ENCODE peak calls at places on chromosomes 11 and 22, in five cellular contexts. K is HCT116, P is K562, V is SK-N-SH, R is H1. O is an unnamed sample.

GRCh38 chr22:50027639-50028537 is 15.3 kb upstream of the IL17REL start:
- DNase-seq in K (no peak), P (no peak), V (peak), R (no peak), O (peak)

GRCh38 chr11:8690374-8691342 is 8.1 kb downstream of the RPL27A start:
- DNase-seq in K (no peak), P (no peak), V (no peak), R (no peak), O (no peak)

GRCh38 chr11:1219836-1220810 is 2.7 kb upstream of the MUC5B start:
- DNase-seq in K (no peak), P (no peak), V (peak), R (no peak), O (no peak)

GRCh38 chr11:48138222-48138621 is 78.4 kb upstream of the OR4B1 start:
- DNase-seq in K (no peak), P (no peak), V (no peak), R (no peak), O (no peak)

GRCh38 chr22:22721681-22722309 is 77.4 kb downstream of the GGTLC2 start:
- DNase-seq in K (no peak), P (peak), V (no peak), R (no peak), O (no peak)

GRCh38 chr11:67312187-67313021 is 9.1 kb downstream of the SSH3 start:
- DNase-seq in K (no peak), P (peak), V (peak), R (no peak), O (peak)

GRCh38 chr22:38925571-38926041 is 31.8 kb upstream of the APOBEC3A start:
- DNase-seq in K (no peak), P (no peak), V (no peak), R (no peak), O (no peak)

GRCh38 chr11:122902951-122903350 is 20.4 kb downstream of the JHY start:
- DNase-seq in K (no peak), P (no peak), V (no peak), R (no peak), O (no peak)

GRCh38 chr11:35649984-35650383 is 12.6 kb upstream of the TRIM44 start:
- DNase-seq in K (no peak), P (no peak), V (no peak), R (no peak), O (no peak)

GRCh38 chr11:7671807-7672206 is 1.5 kb downstream of the CYB5R2 start:
- DNase-seq in K (no peak), P (no peak), V (no peak), R (no peak), O (no peak)

GRCh38 chr22:35739642-35740041 is 22.0 kb downstream of the APOL5 start:
- DNase-seq in K (no peak), P (no peak), V (no peak), R (no peak), O (peak)

GRCh38 chr11:71997594-71997993 is 1.1 kb upstream of the IL18BP start:
- DNase-seq in K (no peak), P (no peak), V (no peak), R (no peak), O (no peak)

GRCh38 chr22:44281706-44282637 is 30.8 kb downstream of the SHISAL1 start:
- DNase-seq in K (no peak), P (no peak), V (no peak), R (no peak), O (no peak)

GRCh38 chr22:46293591-46294260 is 2.9 kb upstream of the GTSE1 start:
- DNase-seq in K (no peak), P (no peak), V (no peak), R (no peak), O (no peak)

GRCh38 chr11:78564037-78564888 is 10.4 kb downstream of the NARS2 start:
- DNase-seq in K (peak), P (peak), V (peak), R (no peak), O (peak)

GRCh38 chr22:50469377-50470305 is 5.2 kb downstream of the SBF1 start:
- DNase-seq in K (peak), P (peak), V (no peak), R (peak), O (no peak)

GRCh38 chr11:104691129-104691528 is 207.1 kb downstream of the CASP12 start:
- DNase-seq in K (no peak), P (no peak), V (no peak), R (no peak), O (no peak)

GRCh38 chr11:123561046-123561781 is 93.2 kb downstream of the SCN3B start:
- DNase-seq in K (no peak), P (peak), V (peak), R (no peak), O (peak)

GRCh38 chr11:30585067-30585891 is 874 bp downstream of the MPPED2 start:
- DNase-seq in K (no peak), P (no peak), V (peak), R (no peak), O (peak)

GRCh38 chr11:8325905-8326304 is 62.2 kb upstream of the LMO1 start:
- DNase-seq in K (no peak), P (no peak), V (no peak), R (no peak), O (no peak)

GRCh38 chr11:73070653-73071052 is 71.5 kb downstream of the FCHSD2 start:
- DNase-seq in K (no peak), P (no peak), V (no peak), R (no peak), O (no peak)

GRCh38 chr22:37552560-37553163 is 7.6 kb upstream of the CDC42EP1 start:
- DNase-seq in K (no peak), P (peak), V (peak), R (no peak), O (no peak)

GRCh38 chr11:20881328-20882079 is 212.1 kb downstream of the NELL1 start:
- DNase-seq in K (no peak), P (no peak), V (no peak), R (no peak), O (no peak)

GRCh38 chr11:6022954-6023353 is 7.6 kb downstream of the OR56A1 start:
- DNase-seq in K (peak), P (peak), V (no peak), R (no peak), O (peak)

GRCh38 chr11:72369786-72370185 is 64.5 kb downstream of the CLPB start:
- DNase-seq in K (no peak), P (no peak), V (peak), R (no peak), O (no peak)

GRCh38 chr11:47524200-47524874 is 28.6 kb downstream of the CELF1 start:
- DNase-seq in K (no peak), P (peak), V (peak), R (no peak), O (peak)

GRCh38 chr22:18955696-18956095 is 19.6 kb upstream of the PRODH start:
- DNase-seq in K (no peak), P (no peak), V (no peak), R (no peak), O (no peak)

GRCh38 chr11:384511-384910 is 9.5 kb upstream of the PKP3 start:
- DNase-seq in K (no peak), P (no peak), V (no peak), R (no peak), O (no peak)

GRCh38 chr22:25039754-25040153 is 87.2 kb downstream of the KIAA1671 start:
- DNase-seq in K (no peak), P (no peak), V (no peak), R (no peak), O (no peak)

GRCh38 chr22:25038771-25039170 is 86.3 kb downstream of the KIAA1671 start:
- DNase-seq in K (no peak), P (no peak), V (no peak), R (no peak), O (no peak)

GRCh38 chr22:25035715-25036114 is 83.2 kb downstream of the KIAA1671 start:
- DNase-seq in K (no peak), P (no peak), V (no peak), R (no peak), O (no peak)

GRCh38 chr22:25038239-25038638 is 85.7 kb downstream of the KIAA1671 start:
- DNase-seq in K (no peak), P (no peak), V (no peak), R (no peak), O (no peak)

GRCh38 chr22:25039255-25039654 is 86.7 kb downstream of the KIAA1671 start:
- DNase-seq in K (no peak), P (no peak), V (no peak), R (no peak), O (no peak)
- TF ChIP-seq JUND in K (no peak), P (no peak), V (no peak), R (no peak), O (no peak)

DNA sequence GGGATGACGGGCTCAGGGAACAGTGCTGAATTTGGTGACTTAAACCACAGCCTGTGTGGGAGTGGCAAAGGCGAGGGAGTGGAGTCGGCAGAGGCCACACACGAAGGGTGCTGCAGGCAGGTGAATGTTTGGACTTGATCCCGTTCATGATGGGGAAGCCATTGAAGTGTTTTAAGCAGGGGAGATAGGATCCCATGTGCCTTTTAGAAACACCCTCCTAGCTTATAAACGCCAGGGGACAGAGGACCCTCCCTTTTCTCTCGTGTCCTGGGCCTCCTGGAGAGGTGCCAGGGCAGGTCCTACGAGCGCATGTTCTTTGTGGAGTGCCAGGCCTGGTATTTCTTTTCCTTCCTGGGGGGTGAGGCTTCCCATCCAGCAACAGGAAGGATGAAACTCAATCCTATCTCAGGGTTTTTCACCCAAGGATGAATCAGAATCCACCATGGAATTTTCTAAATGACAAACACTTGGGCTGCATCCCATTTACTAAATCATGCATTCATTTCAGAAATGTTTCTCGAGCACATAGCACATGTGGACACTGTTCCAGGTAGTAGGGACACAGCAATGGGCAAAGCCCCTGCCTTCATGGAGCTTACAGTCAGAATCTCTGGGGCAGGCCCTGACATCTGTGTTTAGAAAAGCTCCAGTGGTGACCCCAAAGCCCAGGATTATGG is 59.6 kb downstream of the CHRDL2 start:
- DNase-seq in K (no peak), P (no peak), V (no peak), R (no peak), O (no peak)
- TF ChIP-seq JUND in K (no peak), P (no peak), V (peak), R (no peak), O (no peak)

DNA sequence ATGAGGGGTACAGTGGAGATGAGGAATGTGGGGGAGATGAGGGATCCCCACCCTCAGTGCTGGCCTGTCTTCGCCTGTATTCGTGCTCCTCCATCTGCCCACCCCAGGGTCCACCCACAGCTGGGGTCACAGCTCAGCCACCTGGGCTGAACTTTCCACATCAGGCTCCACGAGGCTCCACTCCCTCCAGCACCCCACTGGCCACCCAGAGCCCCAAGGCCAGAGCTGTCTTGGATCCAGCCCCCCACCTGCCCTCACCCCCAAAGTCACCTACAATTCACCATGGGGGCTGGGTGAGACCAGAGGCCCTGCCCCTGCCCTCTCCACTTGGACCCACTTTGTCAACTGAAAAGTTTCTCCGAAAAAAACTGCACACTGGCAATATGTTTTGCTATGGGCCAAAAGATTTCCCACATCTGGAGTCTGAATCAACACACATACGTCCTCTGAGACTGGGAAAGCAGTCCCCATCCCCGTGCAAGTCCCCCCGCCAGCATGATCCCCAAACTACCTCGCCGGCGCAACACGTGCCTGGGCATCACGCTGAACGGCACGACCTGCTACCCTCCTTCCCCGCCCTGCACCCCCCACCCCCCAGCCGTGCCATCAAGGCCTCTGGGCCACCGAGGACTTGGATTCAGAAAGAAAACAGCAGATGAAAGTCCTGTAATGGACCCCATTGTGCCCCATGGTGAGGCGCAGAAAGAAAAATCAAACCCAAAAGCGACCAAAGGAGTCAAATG is 16.7 kb upstream of the GAL start:
- DNase-seq in K (no peak), P (no peak), V (no peak), R (no peak), O (no peak)
- TF ChIP-seq JUND in K (no peak), P (no peak), V (no peak), R (no peak), O (no peak)

GRCh38 chr11:102251423-102251822 is 65.9 kb upstream of the BIRC3 start:
- DNase-seq in K (no peak), P (no peak), V (no peak), R (no peak), O (no peak)
- TF ChIP-seq JUND in K (no peak), P (no peak), V (no peak), R (no peak), O (no peak)

DNA sequence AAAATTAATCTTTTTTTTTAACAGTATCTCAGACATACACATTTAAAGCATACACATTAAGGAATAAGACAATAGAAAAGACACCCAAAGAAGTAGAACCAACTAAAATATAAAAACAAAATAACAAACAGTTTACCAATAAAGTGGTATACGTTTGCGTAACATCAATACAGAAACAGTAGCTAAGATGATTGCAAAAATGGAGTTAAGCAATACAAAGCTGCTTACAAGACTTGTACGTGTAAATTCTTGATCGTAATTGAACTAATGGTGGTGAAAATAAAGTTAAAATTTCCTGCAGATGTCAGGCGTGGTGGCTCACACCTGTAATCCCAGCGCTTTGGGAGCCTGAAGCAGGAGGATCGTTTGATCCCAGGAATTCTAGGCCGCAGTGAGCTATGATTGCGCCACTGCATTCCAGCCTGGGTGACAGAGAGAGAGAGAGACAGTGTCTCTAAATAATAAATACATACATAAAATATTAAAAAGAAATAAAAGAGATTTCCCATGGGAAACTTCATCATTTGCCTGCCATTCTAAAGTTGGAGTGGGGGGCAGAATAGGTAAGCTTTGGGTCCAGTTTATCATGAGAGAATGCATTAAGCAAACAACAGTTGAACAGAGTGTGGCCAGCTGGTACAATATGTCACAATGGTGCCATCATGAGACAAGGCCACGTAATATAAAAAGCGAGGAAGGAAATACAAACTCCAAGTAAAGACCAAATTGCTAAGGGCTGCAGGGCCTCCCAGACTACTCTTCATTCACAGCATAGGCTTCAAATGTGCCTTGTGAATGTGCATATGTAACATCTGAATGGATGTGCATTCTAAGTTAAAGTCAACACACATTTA is 38.9 kb upstream of the EED start:
- DNase-seq in K (no peak), P (no peak), V (no peak), R (no peak), O (no peak)
- TF ChIP-seq JUND in K (no peak), P (no peak), V (no peak), R (no peak), O (no peak)

GRCh38 chr11:43664295-43664694 is 16.2 kb upstream of the HSD17B12 start:
- DNase-seq in K (no peak), P (no peak), V (peak), R (no peak), O (no peak)
- TF ChIP-seq JUND in K (no peak), P (no peak), V (no peak), R (no peak), O (no peak)

DNA sequence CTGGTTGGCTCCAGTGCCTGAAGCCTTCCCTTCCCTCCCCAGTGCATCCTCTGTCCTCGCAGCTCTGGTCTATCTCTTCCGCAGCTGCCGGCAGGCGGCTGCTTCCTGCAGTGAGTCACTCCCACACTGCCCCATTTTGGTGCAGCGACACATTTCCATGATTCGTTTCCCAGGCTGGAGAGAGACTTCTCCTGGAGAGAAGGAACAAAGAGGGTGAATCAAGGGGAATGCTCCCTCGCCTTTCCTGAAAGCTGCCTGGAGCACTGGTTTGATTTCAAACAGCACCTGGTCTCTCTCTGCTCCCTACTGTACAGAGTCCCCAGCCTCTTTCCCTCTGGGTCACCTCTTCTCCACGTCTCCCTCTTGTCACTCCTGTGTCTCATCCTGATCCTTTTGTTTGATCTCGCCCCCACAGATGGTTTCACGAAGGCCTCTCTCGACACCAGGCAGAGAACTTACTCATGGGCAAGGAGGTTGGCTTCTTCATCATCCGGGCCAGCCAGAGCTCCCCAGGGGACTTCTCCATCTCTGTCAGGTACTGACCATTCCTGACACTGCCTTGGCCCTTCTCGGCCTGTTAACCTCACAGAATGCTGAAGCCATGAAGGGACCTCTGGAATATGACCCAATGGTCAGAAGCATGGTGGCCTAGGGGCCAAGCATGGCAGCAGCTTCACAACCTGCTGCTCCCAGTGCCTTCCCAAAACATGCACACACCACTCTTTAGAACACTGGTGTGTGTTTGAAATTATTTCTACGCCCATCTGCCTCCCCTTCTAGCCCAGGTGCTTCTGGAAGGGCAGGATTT is at the start of gene TMA7B:
- DNase-seq in K (no peak), P (peak), V (peak), R (no peak), O (no peak)
- TF ChIP-seq JUND in K (no peak), P (peak), V (no peak), R (peak), O (no peak)

DNA sequence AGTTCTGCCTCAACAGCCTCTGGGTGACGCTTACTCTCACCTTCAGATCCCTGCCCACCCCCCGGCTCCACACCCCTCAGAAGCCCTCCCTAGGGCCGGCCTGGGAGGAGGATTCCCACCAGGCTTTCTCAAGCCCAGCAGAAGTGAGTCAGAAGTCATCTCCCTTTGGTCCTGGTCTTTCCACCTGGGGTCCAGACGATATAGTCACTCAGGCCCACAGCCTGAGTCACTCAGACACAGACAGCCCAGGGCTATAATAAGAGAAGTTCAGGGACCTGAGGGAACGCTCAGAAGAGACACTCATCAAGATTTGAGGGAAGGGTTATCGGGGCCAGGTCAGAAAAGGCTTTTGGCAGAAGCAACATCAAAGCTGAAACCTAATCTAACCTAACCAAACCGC is 127.1 kb downstream of the SPATA19 start:
- DNase-seq in K (no peak), P (no peak), V (no peak), R (no peak), O (no peak)
- TF ChIP-seq JUND in K (no peak), P (no peak), V (no peak), R (no peak), O (no peak)

GRCh38 chr11:14390669-14391068 is 31.7 kb upstream of the RRAS2 start:
- DNase-seq in K (no peak), P (no peak), V (no peak), R (no peak), O (no peak)
- TF ChIP-seq JUND in K (no peak), P (no peak), V (no peak), R (no peak), O (no peak)

O was measured in T47D.